ENCODE peak calls at places on chromosomes 12 and 14, in ten cellular contexts. M, K, Q, H, T, J, V, I, Y and D are unnamed samples.

GRCh38 chr14:69643430-69644200 is 32.2 kb downstream of the SUSD6 start:
- DNase-seq in M (no peak), K (peak), Q (no peak), H (peak), T (peak), J (peak), V (no peak), I (no peak), Y (peak), D (peak)

GRCh38 chr12:42586268-42586667 is 3.3 kb downstream of the PRICKLE1 start:
- DNase-seq in M (no peak), K (no peak), Q (no peak), H (no peak), T (no peak), J (no peak), V (no peak), I (no peak), Y (peak), D (no peak)

GRCh38 chr12:87254371-87255030 is 774.7 kb downstream of the C12orf50 start:
- DNase-seq in M (no peak), K (no peak), Q (no peak), H (no peak), T (no peak), J (no peak), V (no peak), I (no peak), Y (no peak), D (no peak)

GRCh38 chr12:66035289-66035961 is 95.1 kb downstream of the LLPH start:
- DNase-seq in M (no peak), K (no peak), Q (peak), H (peak), T (no peak), J (no peak), V (no peak), I (no peak), Y (peak), D (no peak)

GRCh38 chr12:32031109-32031508 is 71.9 kb downstream of the RESF1 start:
- DNase-seq in M (peak), K (no peak), Q (peak), H (no peak), T (no peak), J (no peak), V (no peak), I (peak), Y (no peak), D (no peak)

GRCh38 chr12:132230381-132230780 is 86.1 kb downstream of the NOC4L start:
- DNase-seq in M (no peak), K (no peak), Q (no peak), H (no peak), T (no peak), J (no peak), V (no peak), I (no peak), Y (no peak), D (no peak)

GRCh38 chr14:97266653-97267052 is 469.5 kb downstream of the VRK1 start:
- DNase-seq in M (no peak), K (no peak), Q (no peak), H (no peak), T (no peak), J (no peak), V (no peak), I (no peak), Y (peak), D (no peak)

GRCh38 chr12:131536337-131536736 is 174.6 kb upstream of the SFSWAP start:
- DNase-seq in M (no peak), K (peak), Q (no peak), H (no peak), T (no peak), J (no peak), V (no peak), I (no peak), Y (no peak), D (no peak)

GRCh38 chr12:119544780-119545625 is 48.6 kb upstream of the TMEM233 start:
- DNase-seq in M (peak), K (peak), Q (peak), H (peak), T (peak), J (no peak), V (peak), I (peak), Y (peak), D (peak)

GRCh38 chr14:91374287-91374880 is 43.2 kb downstream of the CCDC88C start:
- DNase-seq in M (no peak), K (no peak), Q (no peak), H (no peak), T (no peak), J (no peak), V (no peak), I (no peak), Y (no peak), D (no peak)

GRCh38 chr12:6341439-6342139 is at the start of gene TNFRSF1A:
- DNase-seq in M (peak), K (peak), Q (peak), H (peak), T (no peak), J (no peak), V (no peak), I (peak), Y (peak), D (peak)

GRCh38 chr14:83425138-83425537 is 1891.5 kb upstream of the SEL1L start:
- DNase-seq in M (no peak), K (no peak), Q (peak), H (no peak), T (no peak), J (no peak), V (no peak), I (no peak), Y (peak), D (no peak)

GRCh38 chr12:124026755-124027745 is 54.0 kb downstream of the ZNF664 start:
- DNase-seq in M (no peak), K (no peak), Q (no peak), H (peak), T (no peak), J (no peak), V (no peak), I (no peak), Y (peak), D (no peak)

GRCh38 chr12:68373836-68374314 is 41.7 kb upstream of the MDM1 start:
- DNase-seq in M (no peak), K (no peak), Q (no peak), H (peak), T (no peak), J (no peak), V (no peak), I (no peak), Y (no peak), D (no peak)

GRCh38 chr14:69039287-69039628 is 60.2 kb upstream of the ACTN1 start:
- DNase-seq in M (no peak), K (no peak), Q (peak), H (no peak), T (no peak), J (no peak), V (no peak), I (no peak), Y (peak), D (no peak)

GRCh38 chr12:41205070-41205715 is 17.1 kb downstream of the PDZRN4 start:
- DNase-seq in M (no peak), K (no peak), Q (no peak), H (no peak), T (no peak), J (no peak), V (no peak), I (no peak), Y (no peak), D (no peak)

GRCh38 chr12:12788131-12788530 is 2.7 kb downstream of the APOLD1 start:
- DNase-seq in M (no peak), K (no peak), Q (no peak), H (no peak), T (no peak), J (no peak), V (no peak), I (no peak), Y (peak), D (no peak)

GRCh38 chr14:90475298-90475697 is 78.5 kb downstream of the CALM1 start:
- DNase-seq in M (no peak), K (no peak), Q (no peak), H (no peak), T (no peak), J (no peak), V (no peak), I (no peak), Y (no peak), D (no peak)

GRCh38 chr14:51534623-51535022 is 117.1 kb upstream of the FRMD6 start:
- DNase-seq in M (no peak), K (no peak), Q (peak), H (no peak), T (no peak), J (no peak), V (no peak), I (peak), Y (no peak), D (peak)

GRCh38 chr12:128643106-128643651 is 180.6 kb downstream of the SLC15A4 start:
- DNase-seq in M (no peak), K (no peak), Q (no peak), H (no peak), T (no peak), J (no peak), V (no peak), I (no peak), Y (no peak), D (peak)

GRCh38 chr14:65179918-65180724 is 77.8 kb upstream of the MAX start:
- DNase-seq in M (no peak), K (peak), Q (peak), H (no peak), T (no peak), J (no peak), V (no peak), I (no peak), Y (peak), D (peak)

GRCh38 chr14:92651793-92652382 is 96.5 kb downstream of the LGMN start:
- DNase-seq in M (no peak), K (peak), Q (no peak), H (peak), T (no peak), J (no peak), V (no peak), I (no peak), Y (no peak), D (no peak)

GRCh38 chr12:63846249-63846967 is 1.9 kb downstream of the SRGAP1 start:
- DNase-seq in M (no peak), K (no peak), Q (no peak), H (no peak), T (no peak), J (no peak), V (no peak), I (no peak), Y (peak), D (no peak)

GRCh38 chr14:71703477-71703876 is 228.8 kb upstream of the RGS6 start:
- DNase-seq in M (no peak), K (no peak), Q (peak), H (no peak), T (no peak), J (peak), V (no peak), I (no peak), Y (peak), D (no peak)

GRCh38 chr14:102761206-102761605 is 16.0 kb upstream of the TRAF3 start:
- DNase-seq in M (no peak), K (no peak), Q (no peak), H (no peak), T (no peak), J (no peak), V (no peak), I (no peak), Y (no peak), D (no peak)

GRCh38 chr12:104549820-104550480 is 93.2 kb downstream of the CHST11 start:
- DNase-seq in M (no peak), K (no peak), Q (no peak), H (no peak), T (no peak), J (no peak), V (no peak), I (no peak), Y (no peak), D (no peak)

GRCh38 chr12:111546758-111547383 is 52.2 kb downstream of the ATXN2 start:
- DNase-seq in M (no peak), K (no peak), Q (no peak), H (no peak), T (no peak), J (no peak), V (no peak), I (no peak), Y (peak), D (no peak)

GRCh38 chr12:5567021-5567744 is 135.3 kb downstream of the NTF3 start:
- DNase-seq in M (no peak), K (no peak), Q (no peak), H (no peak), T (no peak), J (no peak), V (no peak), I (no peak), Y (no peak), D (peak)

GRCh38 chr14:94548999-94549985 is 11.9 kb upstream of the SERPINA4 start:
- DNase-seq in M (peak), K (peak), Q (peak), H (peak), T (peak), J (no peak), V (peak), I (peak), Y (peak), D (peak)

GRCh38 chr14:74737753-74738325 is 24.9 kb downstream of the FCF1 start:
- DNase-seq in M (no peak), K (no peak), Q (peak), H (no peak), T (no peak), J (no peak), V (no peak), I (no peak), Y (peak), D (no peak)

GRCh38 chr14:76597387-76597786 is 163.9 kb upstream of the VASH1 start:
- DNase-seq in M (no peak), K (no peak), Q (no peak), H (no peak), T (no peak), J (no peak), V (no peak), I (no peak), Y (no peak), D (no peak)

GRCh38 chr12:105935981-105936380 is 202.8 kb downstream of the NUAK1 start:
- DNase-seq in M (no peak), K (no peak), Q (no peak), H (no peak), T (no peak), J (no peak), V (no peak), I (no peak), Y (peak), D (no peak)

GRCh38 chr14:42687421-42687820 is 1080.7 kb downstream of the LRFN5 start:
- DNase-seq in M (no peak), K (no peak), Q (no peak), H (no peak), T (no peak), J (no peak), V (no peak), I (no peak), Y (no peak), D (no peak)

GRCh38 chr14:77409131-77409533 is 14.2 kb downstream of the NOXRED1 start:
- DNase-seq in M (no peak), K (no peak), Q (peak), H (no peak), T (no peak), J (no peak), V (no peak), I (peak), Y (peak), D (no peak)